ENCODE peak calls at places on chromosome 17, in eight cellular contexts. One of them, this sample, is unnamed.

GRCh38 chr17:41734949-41735313 is 488 bp upstream of the HAP1 start:
- DNase-seq in NCI-H187: no peak
- DNase-seq in HS-5: no peak
- DNase-seq in cardiac septum: no peak
- DNase-seq in EL: no peak
- DNase-seq in GM13977: no peak
- DNase-seq in NAMALWA: no peak
- DNase-seq in activated CD8-positive, alpha-beta memory T cell treated with anti-CD3 and anti-CD28 coated beads for 1 hour: no peak
- DNase-seq in this sample: no peak

GRCh38 chr17:80474231-80474932 is 2.0 kb downstream of the NPTX1 start:
- DNase-seq in NCI-H187: no peak
- DNase-seq in HS-5: no peak
- DNase-seq in cardiac septum: no peak
- DNase-seq in EL: peak
- DNase-seq in GM13977: peak
- DNase-seq in NAMALWA: peak
- DNase-seq in activated CD8-positive, alpha-beta memory T cell treated with anti-CD3 and anti-CD28 coated beads for 1 hour: no peak
- DNase-seq in this sample: peak

GRCh38 chr17:32648450-32648849 is 161.7 kb downstream of the CDK5R1 start:
- DNase-seq in NCI-H187: no peak
- DNase-seq in HS-5: no peak
- DNase-seq in cardiac septum: no peak
- DNase-seq in EL: no peak
- DNase-seq in GM13977: no peak
- DNase-seq in NAMALWA: no peak
- DNase-seq in activated CD8-positive, alpha-beta memory T cell treated with anti-CD3 and anti-CD28 coated beads for 1 hour: no peak
- DNase-seq in this sample: no peak

GRCh38 chr17:10018461-10018891 is 113.4 kb upstream of the RCVRN start:
- DNase-seq in NCI-H187: no peak
- DNase-seq in HS-5: no peak
- DNase-seq in cardiac septum: no peak
- DNase-seq in EL: no peak
- DNase-seq in GM13977: no peak
- DNase-seq in NAMALWA: peak
- DNase-seq in activated CD8-positive, alpha-beta memory T cell treated with anti-CD3 and anti-CD28 coated beads for 1 hour: no peak
- DNase-seq in this sample: no peak

GRCh38 chr17:15882777-15883176 is 62.2 kb upstream of the ADORA2B start:
- DNase-seq in NCI-H187: no peak
- DNase-seq in HS-5: no peak
- DNase-seq in cardiac septum: no peak
- DNase-seq in EL: no peak
- DNase-seq in GM13977: no peak
- DNase-seq in NAMALWA: no peak
- DNase-seq in activated CD8-positive, alpha-beta memory T cell treated with anti-CD3 and anti-CD28 coated beads for 1 hour: no peak
- DNase-seq in this sample: no peak

GRCh38 chr17:5097101-5097834 is 14.4 kb downstream of the ZNF232 start:
- DNase-seq in NCI-H187: peak
- DNase-seq in HS-5: no peak
- DNase-seq in cardiac septum: no peak
- DNase-seq in EL: no peak
- DNase-seq in GM13977: no peak
- DNase-seq in NAMALWA: no peak
- DNase-seq in activated CD8-positive, alpha-beta memory T cell treated with anti-CD3 and anti-CD28 coated beads for 1 hour: peak
- DNase-seq in this sample: no peak

GRCh38 chr17:42706732-42707131 is 24.4 kb downstream of the CNTNAP1 start:
- DNase-seq in NCI-H187: no peak
- DNase-seq in HS-5: no peak
- DNase-seq in cardiac septum: no peak
- DNase-seq in EL: no peak
- DNase-seq in GM13977: no peak
- DNase-seq in NAMALWA: no peak
- DNase-seq in activated CD8-positive, alpha-beta memory T cell treated with anti-CD3 and anti-CD28 coated beads for 1 hour: no peak
- DNase-seq in this sample: no peak

GRCh38 chr17:44044092-44044491 is 22.4 kb downstream of the LSM12 start:
- DNase-seq in NCI-H187: no peak
- DNase-seq in HS-5: peak
- DNase-seq in cardiac septum: no peak
- DNase-seq in EL: peak
- DNase-seq in GM13977: no peak
- DNase-seq in NAMALWA: no peak
- DNase-seq in activated CD8-positive, alpha-beta memory T cell treated with anti-CD3 and anti-CD28 coated beads for 1 hour: no peak
- DNase-seq in this sample: no peak

GRCh38 chr17:77320501-77321256 is 179.9 kb downstream of the SEC14L1 start:
- DNase-seq in NCI-H187: no peak
- DNase-seq in HS-5: no peak
- DNase-seq in cardiac septum: peak
- DNase-seq in EL: peak
- DNase-seq in GM13977: peak
- DNase-seq in NAMALWA: no peak
- DNase-seq in activated CD8-positive, alpha-beta memory T cell treated with anti-CD3 and anti-CD28 coated beads for 1 hour: no peak
- DNase-seq in this sample: no peak

GRCh38 chr17:35725058-35725457 is 6.4 kb upstream of the RASL10B start:
- DNase-seq in NCI-H187: no peak
- DNase-seq in HS-5: no peak
- DNase-seq in cardiac septum: no peak
- DNase-seq in EL: no peak
- DNase-seq in GM13977: no peak
- DNase-seq in NAMALWA: no peak
- DNase-seq in activated CD8-positive, alpha-beta memory T cell treated with anti-CD3 and anti-CD28 coated beads for 1 hour: no peak
- DNase-seq in this sample: no peak

GRCh38 chr17:9768381-9768934 is 22.9 kb downstream of the DHRS7C start:
- DNase-seq in NCI-H187: no peak
- DNase-seq in HS-5: peak
- DNase-seq in cardiac septum: no peak
- DNase-seq in EL: peak
- DNase-seq in GM13977: peak
- DNase-seq in NAMALWA: peak
- DNase-seq in activated CD8-positive, alpha-beta memory T cell treated with anti-CD3 and anti-CD28 coated beads for 1 hour: no peak
- DNase-seq in this sample: no peak

GRCh38 chr17:2383628-2384167 is 17.2 kb downstream of the MNT start:
- DNase-seq in NCI-H187: no peak
- DNase-seq in HS-5: no peak
- DNase-seq in cardiac septum: no peak
- DNase-seq in EL: no peak
- DNase-seq in GM13977: no peak
- DNase-seq in NAMALWA: no peak
- DNase-seq in activated CD8-positive, alpha-beta memory T cell treated with anti-CD3 and anti-CD28 coated beads for 1 hour: no peak
- DNase-seq in this sample: no peak

GRCh38 chr17:42133461-42134041 is 10.9 kb downstream of the HSPB9 start:
- DNase-seq in NCI-H187: peak
- DNase-seq in HS-5: no peak
- DNase-seq in cardiac septum: no peak
- DNase-seq in EL: no peak
- DNase-seq in GM13977: peak
- DNase-seq in NAMALWA: peak
- DNase-seq in activated CD8-positive, alpha-beta memory T cell treated with anti-CD3 and anti-CD28 coated beads for 1 hour: no peak
- DNase-seq in this sample: no peak

GRCh38 chr17:6506679-6507231 is 49.6 kb downstream of the PITPNM3 start:
- DNase-seq in NCI-H187: no peak
- DNase-seq in HS-5: no peak
- DNase-seq in cardiac septum: no peak
- DNase-seq in EL: peak
- DNase-seq in GM13977: no peak
- DNase-seq in NAMALWA: no peak
- DNase-seq in activated CD8-positive, alpha-beta memory T cell treated with anti-CD3 and anti-CD28 coated beads for 1 hour: no peak
- DNase-seq in this sample: peak

GRCh38 chr17:80422981-80423380 is 8.0 kb downstream of the ENDOV start:
- DNase-seq in NCI-H187: no peak
- DNase-seq in HS-5: no peak
- DNase-seq in cardiac septum: no peak
- DNase-seq in EL: no peak
- DNase-seq in GM13977: peak
- DNase-seq in NAMALWA: no peak
- DNase-seq in activated CD8-positive, alpha-beta memory T cell treated with anti-CD3 and anti-CD28 coated beads for 1 hour: no peak
- DNase-seq in this sample: no peak

GRCh38 chr17:1882836-1883235 is 53.0 kb downstream of the RPA1 start:
- DNase-seq in NCI-H187: no peak
- DNase-seq in HS-5: no peak
- DNase-seq in cardiac septum: no peak
- DNase-seq in EL: peak
- DNase-seq in GM13977: peak
- DNase-seq in NAMALWA: peak
- DNase-seq in activated CD8-positive, alpha-beta memory T cell treated with anti-CD3 and anti-CD28 coated beads for 1 hour: no peak
- DNase-seq in this sample: peak

GRCh38 chr17:37702605-37703004 is 42.3 kb downstream of the HNF1B start:
- DNase-seq in NCI-H187: no peak
- DNase-seq in HS-5: peak
- DNase-seq in cardiac septum: no peak
- DNase-seq in EL: peak
- DNase-seq in GM13977: no peak
- DNase-seq in NAMALWA: no peak
- DNase-seq in activated CD8-positive, alpha-beta memory T cell treated with anti-CD3 and anti-CD28 coated beads for 1 hour: no peak
- DNase-seq in this sample: peak

GRCh38 chr17:17525956-17526355 is 29.8 kb upstream of the RASD1 start:
- DNase-seq in NCI-H187: no peak
- DNase-seq in HS-5: no peak
- DNase-seq in cardiac septum: no peak
- DNase-seq in EL: no peak
- DNase-seq in GM13977: no peak
- DNase-seq in NAMALWA: no peak
- DNase-seq in activated CD8-positive, alpha-beta memory T cell treated with anti-CD3 and anti-CD28 coated beads for 1 hour: no peak
- DNase-seq in this sample: no peak

GRCh38 chr17:6507535-6507934 is 48.8 kb downstream of the PITPNM3 start:
- DNase-seq in NCI-H187: no peak
- DNase-seq in HS-5: peak
- DNase-seq in cardiac septum: no peak
- DNase-seq in EL: peak
- DNase-seq in GM13977: no peak
- DNase-seq in NAMALWA: no peak
- DNase-seq in activated CD8-positive, alpha-beta memory T cell treated with anti-CD3 and anti-CD28 coated beads for 1 hour: no peak
- DNase-seq in this sample: peak

GRCh38 chr17:44400226-44400847 is 10.9 kb upstream of the ITGA2B start:
- DNase-seq in NCI-H187: no peak
- DNase-seq in HS-5: no peak
- DNase-seq in cardiac septum: no peak
- DNase-seq in EL: peak
- DNase-seq in GM13977: no peak
- DNase-seq in NAMALWA: peak
- DNase-seq in activated CD8-positive, alpha-beta memory T cell treated with anti-CD3 and anti-CD28 coated beads for 1 hour: no peak
- DNase-seq in this sample: no peak

GRCh38 chr17:79827179-79827578 is 12.1 kb downstream of the CBX4 start:
- DNase-seq in NCI-H187: no peak
- DNase-seq in HS-5: no peak
- DNase-seq in cardiac septum: no peak
- DNase-seq in EL: no peak
- DNase-seq in GM13977: no peak
- DNase-seq in NAMALWA: no peak
- DNase-seq in activated CD8-positive, alpha-beta memory T cell treated with anti-CD3 and anti-CD28 coated beads for 1 hour: no peak
- DNase-seq in this sample: no peak

GRCh38 chr17:54945671-54946070 is 22.8 kb downstream of the COX11 start:
- DNase-seq in NCI-H187: no peak
- DNase-seq in HS-5: no peak
- DNase-seq in cardiac septum: no peak
- DNase-seq in EL: no peak
- DNase-seq in GM13977: no peak
- DNase-seq in NAMALWA: no peak
- DNase-seq in activated CD8-positive, alpha-beta memory T cell treated with anti-CD3 and anti-CD28 coated beads for 1 hour: no peak
- DNase-seq in this sample: no peak